ENCODE peak calls at places on chromosomes 6 and 20, in four cellular contexts. O is CD8-positive, alpha-beta memory T cell; S is tibial nerve; C is HCT116. F is an unnamed sample.

GRCh38 chr6:112061605-112062004 is 7.7 kb downstream of the CCN6 start:
- DNase-seq in O (no peak), S (no peak), C (no peak), F (no peak)

GRCh38 chr6:16551466-16551865 is 209.8 kb downstream of the ATXN1 start:
- DNase-seq in O (no peak), S (no peak), C (no peak), F (no peak)

GRCh38 chr6:112029045-112029822 is 24.7 kb upstream of the CCN6 start:
- DNase-seq in O (peak), S (peak), C (peak), F (peak)

GRCh38 chr20:38130687-38131587 is 34.1 kb downstream of the TGM2 start:
- DNase-seq in O (no peak), S (no peak), C (no peak), F (no peak)

GRCh38 chr6:85449818-85450577 is at the start of gene NT5E:
- DNase-seq in O (peak), S (peak), C (no peak), F (peak)

GRCh38 chr6:127182501-127182900 is 64.0 kb downstream of the RSPO3 start:
- DNase-seq in O (no peak), S (no peak), C (no peak), F (no peak)

GRCh38 chr20:14223806-14224205 is 113.6 kb downstream of the FLRT3 start:
- DNase-seq in O (no peak), S (no peak), C (no peak), F (no peak)

GRCh38 chr6:153525998-153526397 is 394.9 kb upstream of the RGS17 start:
- DNase-seq in O (no peak), S (no peak), C (no peak), F (no peak)

GRCh38 chr6:17744019-17744756 is 37.5 kb upstream of the NUP153 start:
- DNase-seq in O (no peak), S (no peak), C (no peak), F (no peak)

GRCh38 chr20:23415958-23416583 is 5.2 kb downstream of the NAPB start:
- DNase-seq in O (no peak), S (no peak), C (no peak), F (no peak)

GRCh38 chr20:15555913-15556312 is 1017.3 kb downstream of the KIF16B start:
- DNase-seq in O (no peak), S (no peak), C (no peak), F (no peak)

GRCh38 chr6:74044417-74045096 is 348.6 kb downstream of the CD109 start:
- DNase-seq in O (no peak), S (no peak), C (no peak), F (no peak)

GRCh38 chr6:111683749-111684267 is 78.1 kb upstream of the TRAF3IP2 start:
- DNase-seq in O (no peak), S (peak), C (no peak), F (no peak)

GRCh38 chr6:18326980-18327379 is 60.2 kb upstream of the RNF144B start:
- DNase-seq in O (no peak), S (no peak), C (no peak), F (no peak)

GRCh38 chr6:484086-484728 is 92.7 kb downstream of the IRF4 start:
- DNase-seq in O (no peak), S (no peak), C (no peak), F (no peak)

GRCh38 chr6:132122176-132122575 is 171.0 kb upstream of the CCN2 start:
- DNase-seq in O (no peak), S (no peak), C (no peak), F (no peak)

GRCh38 chr6:35240838-35241801 is 18.4 kb upstream of the ZNF76 start:
- DNase-seq in O (peak), S (peak), C (peak), F (peak)

GRCh38 chr20:60010689-60011417 is 52.6 kb downstream of the CDH26 start:
- DNase-seq in O (no peak), S (no peak), C (no peak), F (no peak)

GRCh38 chr6:114367315-114367961 is 24.6 kb upstream of the HS3ST5 start:
- DNase-seq in O (no peak), S (no peak), C (no peak), F (no peak)

GRCh38 chr6:170135821-170136471 is 154.9 kb downstream of the DLL1 start:
- DNase-seq in O (no peak), S (no peak), C (no peak), F (no peak)

GRCh38 chr6:31203345-31203979 is 33.0 kb upstream of the POU5F1 start:
- DNase-seq in O (no peak), S (no peak), C (peak), F (no peak)

GRCh38 chr6:140441256-140441655 is 1066.8 kb upstream of the CITED2 start:
- DNase-seq in O (no peak), S (peak), C (no peak), F (peak)

GRCh38 chr6:106892186-106892585 is 82.3 kb downstream of the CD24 start:
- DNase-seq in O (no peak), S (no peak), C (no peak), F (no peak)

GRCh38 chr20:60819511-60819910 is 432.6 kb upstream of the CDH4 start:
- DNase-seq in O (no peak), S (no peak), C (no peak), F (no peak)

GRCh38 chr6:138182939-138183791 is 21.4 kb downstream of the ARFGEF3 start:
- DNase-seq in O (no peak), S (no peak), C (no peak), F (peak)

GRCh38 chr6:110537208-110538123 is 61.1 kb upstream of the SLC22A16 start:
- DNase-seq in O (no peak), S (no peak), C (peak), F (no peak)

DNA sequence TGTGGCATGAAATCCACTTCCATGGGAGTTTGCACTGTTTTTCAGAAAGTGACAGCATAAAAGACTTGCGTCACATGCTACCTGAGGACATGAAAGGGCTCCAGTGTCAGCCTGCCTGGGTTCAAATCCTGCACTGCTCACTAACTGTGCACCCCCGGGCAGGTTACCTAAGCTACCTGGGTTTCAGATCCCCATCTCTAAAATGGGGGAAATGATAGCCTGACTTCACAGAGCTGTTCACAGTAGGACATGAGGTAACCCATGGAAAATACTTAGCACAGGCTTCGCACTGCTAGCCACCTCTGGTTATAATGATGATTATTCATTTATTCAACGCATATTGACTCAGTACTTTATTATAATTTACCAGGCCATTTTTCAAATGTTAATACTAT is 23.1 kb downstream of the TBC1D7 start:
- DNase-seq in O (no peak), S (no peak), C (no peak), F (no peak)
- H3K27ac ChIP-seq in O (no peak), S (no peak), C (no peak), F (peak)

GRCh38 chr20:34412453-34412852 is 49.4 kb downstream of the ITCH start:
- DNase-seq in O (no peak), S (no peak), C (no peak), F (no peak)
- H3K27ac ChIP-seq in O (no peak), S (no peak), C (no peak), F (no peak)

DNA sequence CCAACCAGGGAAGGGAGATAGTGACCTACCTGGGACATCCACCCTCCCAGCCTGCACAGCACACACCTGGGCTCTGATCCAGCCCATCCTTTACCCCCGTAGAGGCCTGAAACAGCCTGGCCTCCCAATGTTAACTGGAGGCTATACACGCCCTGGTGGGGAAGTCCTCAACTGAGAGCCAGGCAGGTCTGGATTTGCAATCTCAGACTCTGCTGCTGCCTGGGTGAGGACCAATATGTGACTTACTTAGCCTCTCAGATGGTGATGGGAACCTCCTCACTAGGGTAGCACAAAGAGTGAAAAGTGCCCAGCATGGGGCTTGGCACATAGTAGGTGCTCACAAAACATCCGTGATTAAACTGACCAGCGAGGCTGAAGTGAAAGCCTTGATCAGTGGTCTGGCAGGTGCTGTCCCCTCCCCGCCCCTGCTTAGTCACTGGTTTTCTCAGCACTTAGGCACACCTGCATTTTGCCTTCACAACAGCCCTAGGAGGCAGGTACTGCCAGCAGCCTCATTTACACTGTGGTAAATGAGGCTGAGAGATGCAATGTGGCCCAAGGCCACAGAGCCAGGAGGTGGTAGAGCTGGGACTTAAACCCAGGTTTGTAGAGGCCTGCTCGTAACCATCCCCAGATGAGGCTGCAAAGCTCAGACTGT is 12.4 kb downstream of the PEDS1 start:
- DNase-seq in O (no peak), S (no peak), C (no peak), F (no peak)
- H3K27ac ChIP-seq in O (no peak), S (no peak), C (no peak), F (peak)

GRCh38 chr6:43013020-43013842 is 515 bp downstream of the MEA1 start:
- DNase-seq in O (no peak), S (no peak), C (no peak), F (peak)
- H3K27ac ChIP-seq in O (peak), S (peak), C (peak), F (peak)

GRCh38 chr6:54198134-54198533 is 86.9 kb downstream of the MLIP start:
- DNase-seq in O (no peak), S (no peak), C (no peak), F (no peak)
- H3K27ac ChIP-seq in O (no peak), S (no peak), C (no peak), F (no peak)

DNA sequence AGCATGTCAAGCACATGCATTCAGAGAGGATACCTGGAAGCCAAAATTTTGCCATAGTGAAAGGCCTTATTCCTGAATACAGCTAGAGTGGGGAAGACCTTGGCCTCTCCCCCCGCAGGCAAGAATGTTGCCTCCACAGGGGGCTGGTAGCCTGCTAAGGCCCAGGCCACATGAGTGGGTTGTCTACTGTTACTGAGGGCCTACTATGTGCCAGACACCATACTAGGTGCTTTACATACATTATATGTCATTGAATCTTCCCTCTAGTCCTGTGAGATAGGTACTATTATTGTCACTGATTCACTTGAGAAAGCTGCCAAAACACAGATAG is 642 bp upstream of the PI16 start:
- DNase-seq in O (no peak), S (no peak), C (no peak), F (no peak)
- H3K27ac ChIP-seq in O (no peak), S (no peak), C (no peak), F (no peak)

DNA sequence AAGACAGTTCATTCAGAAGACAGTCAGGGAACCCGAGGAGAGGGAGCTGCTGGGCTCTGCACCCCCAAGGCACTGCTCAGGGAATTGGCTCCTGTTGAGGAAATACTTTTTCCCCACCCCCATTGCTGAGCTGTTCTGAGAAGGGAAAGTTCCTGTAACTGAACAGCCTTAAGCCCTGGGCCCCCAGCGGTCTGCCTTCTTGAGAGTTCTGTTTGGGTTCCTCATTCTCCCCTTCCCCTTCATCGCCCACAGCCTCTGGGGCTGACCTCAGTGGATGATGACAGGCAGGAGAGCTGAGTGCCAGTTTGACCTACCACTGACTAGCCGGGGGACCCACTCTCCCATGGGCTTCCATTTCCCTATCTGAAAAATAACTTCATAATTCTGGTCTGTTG is 10.7 kb downstream of the HCK start:
- DNase-seq in O (no peak), S (peak), C (no peak), F (peak)
- H3K27ac ChIP-seq in O (no peak), S (no peak), C (no peak), F (no peak)

GRCh38 chr6:43447604-43448003 is 7.7 kb downstream of the DLK2 start:
- DNase-seq in O (no peak), S (no peak), C (no peak), F (no peak)

GRCh38 chr6:43451348-43451747 is 4.0 kb downstream of the DLK2 start:
- DNase-seq in O (no peak), S (no peak), C (no peak), F (no peak)

GRCh38 chr6:43450699-43451131 is 4.6 kb downstream of the DLK2 start:
- DNase-seq in O (no peak), S (no peak), C (no peak), F (no peak)

GRCh38 chr6:43451939-43452338 is 3.4 kb downstream of the DLK2 start:
- DNase-seq in O (no peak), S (no peak), C (no peak), F (no peak)

DNA sequence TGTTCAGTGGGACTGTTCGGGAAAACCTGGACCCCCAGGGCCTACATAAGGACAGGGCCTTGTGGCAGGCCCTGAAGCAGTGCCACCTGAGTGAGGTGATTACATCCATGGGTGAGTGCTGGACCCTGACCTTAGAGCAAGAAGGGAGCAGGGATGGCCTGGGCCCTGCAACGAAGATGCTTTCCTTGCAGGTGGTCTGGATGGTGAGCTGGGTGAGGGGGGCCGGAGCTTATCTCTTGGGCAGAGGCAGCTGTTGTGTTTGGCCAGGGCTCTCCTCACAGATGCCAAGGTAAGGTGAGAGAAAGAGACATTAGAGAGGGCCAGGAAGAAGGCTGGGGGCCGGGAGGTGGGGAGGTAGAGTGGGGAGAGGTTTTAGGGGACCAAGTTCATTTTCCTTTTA is 6.4 kb downstream of the DLK2 start:
- DNase-seq in O (no peak), S (no peak), C (no peak), F (no peak)
- H3K27ac ChIP-seq in O (no peak), S (no peak), C (no peak), F (no peak)

GRCh38 chr20:49630396-49630951 is 62.5 kb upstream of the PTGIS start:
- DNase-seq in O (no peak), S (no peak), C (no peak), F (no peak)

GRCh38 chr20:49633023-49633422 is 65.1 kb upstream of the PTGIS start:
- DNase-seq in O (no peak), S (no peak), C (no peak), F (no peak)

GRCh38 chr20:49629606-49630005 is 61.7 kb upstream of the PTGIS start:
- DNase-seq in O (no peak), S (no peak), C (no peak), F (no peak)

GRCh38 chr20:49631856-49632418 is 64.0 kb upstream of the PTGIS start:
- DNase-seq in O (no peak), S (no peak), C (no peak), F (no peak)

DNA sequence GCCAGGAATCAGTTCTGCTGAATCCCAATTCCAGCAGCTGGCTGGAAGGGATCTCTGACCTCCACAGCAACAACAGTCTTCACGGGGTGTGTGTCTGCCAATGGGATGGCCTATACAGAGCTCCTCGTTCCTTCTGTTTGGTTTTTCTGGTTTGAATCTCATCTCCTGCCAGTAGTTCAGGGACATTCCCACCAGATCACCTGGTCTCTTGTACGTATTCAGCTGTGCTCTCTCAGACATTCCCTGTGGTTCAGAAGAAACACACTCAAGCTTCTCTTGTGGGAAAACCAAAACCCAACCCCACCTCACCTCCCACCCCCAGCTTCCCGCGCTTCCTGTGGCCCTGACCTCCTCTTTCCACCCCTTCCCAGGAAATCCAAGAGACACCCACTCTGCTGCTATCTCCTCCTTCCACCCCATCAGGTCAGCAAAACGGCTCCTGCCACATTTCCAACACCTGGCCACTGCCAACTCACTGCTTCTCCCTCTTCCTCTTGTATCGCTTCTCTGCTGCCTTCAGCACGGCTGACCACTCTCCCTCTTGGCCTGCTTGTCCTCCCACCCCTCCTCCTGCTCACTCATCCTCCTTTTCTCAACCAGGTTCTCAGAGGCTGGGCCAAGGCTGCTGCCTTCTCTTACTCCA is 63.3 kb upstream of the PTGIS start:
- DNase-seq in O (no peak), S (no peak), C (no peak), F (no peak)
- H3K27ac ChIP-seq in O (no peak), S (no peak), C (no peak), F (no peak)

DNA sequence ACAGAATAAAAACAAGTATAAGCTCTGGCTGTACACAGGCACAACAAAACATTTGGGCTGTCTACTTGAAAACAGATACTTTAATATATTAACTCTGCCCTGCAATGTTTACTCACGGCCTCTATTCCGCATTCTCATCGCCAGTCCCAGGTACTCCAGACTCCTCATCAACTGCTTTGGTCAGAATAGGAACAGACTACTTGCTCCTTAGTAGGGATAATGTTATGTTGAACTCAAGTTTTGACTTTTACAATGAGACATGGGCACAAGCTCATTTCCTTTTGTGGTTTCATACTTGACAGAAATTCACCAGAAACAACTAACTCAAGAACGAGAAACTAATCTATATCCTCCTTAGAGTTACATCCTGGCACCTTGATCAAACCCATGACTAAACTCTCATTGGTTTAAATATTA is 377.7 kb downstream of the ESR1 start:
- DNase-seq in O (peak), S (no peak), C (no peak), F (no peak)
- H3K27ac ChIP-seq in O (peak), S (no peak), C (no peak), F (no peak)